ENCODE peak calls at places on chromosomes 12 and 14, in nine cellular contexts. One of them, this sample, is unnamed.

GRCh38 chr14:58216544-58216943 is 16.6 kb downstream of the ACTR10 start:
- DNase-seq in MCF 10A: no peak
- DNase-seq in RCC 7860: peak
- DNase-seq in caudate nucleus: no peak
- DNase-seq in fibroblast of the aortic adventitia: no peak
- DNase-seq in ovary: no peak
- DNase-seq in KG1: no peak
- DNase-seq in GM04504: no peak
- DNase-seq in H9: no peak
- DNase-seq in this sample: no peak

GRCh38 chr12:128660532-128661215 is 163.1 kb downstream of the SLC15A4 start:
- DNase-seq in caudate nucleus: no peak
- DNase-seq in H9: no peak
- DNase-seq in RCC 7860: no peak
- DNase-seq in ovary: no peak
- DNase-seq in GM04504: no peak
- DNase-seq in fibroblast of the aortic adventitia: no peak
- DNase-seq in MCF 10A: no peak
- DNase-seq in KG1: no peak
- DNase-seq in this sample: no peak

GRCh38 chr14:67517083-67517482 is 16.0 kb upstream of the PLEKHH1 start:
- DNase-seq in H9: peak
- DNase-seq in ovary: no peak
- DNase-seq in GM04504: no peak
- DNase-seq in fibroblast of the aortic adventitia: peak
- DNase-seq in caudate nucleus: peak
- DNase-seq in KG1: no peak
- DNase-seq in MCF 10A: no peak
- DNase-seq in RCC 7860: no peak
- DNase-seq in this sample: no peak

GRCh38 chr14:22978487-22978837 is 3.9 kb downstream of the AJUBA start:
- DNase-seq in caudate nucleus: no peak
- DNase-seq in RCC 7860: no peak
- DNase-seq in fibroblast of the aortic adventitia: no peak
- DNase-seq in GM04504: no peak
- DNase-seq in MCF 10A: peak
- DNase-seq in ovary: no peak
- DNase-seq in KG1: no peak
- DNase-seq in H9: no peak
- DNase-seq in this sample: no peak

GRCh38 chr12:98745578-98746391 is 100.7 kb downstream of the APAF1 start:
- DNase-seq in fibroblast of the aortic adventitia: peak
- DNase-seq in caudate nucleus: no peak
- DNase-seq in MCF 10A: no peak
- DNase-seq in ovary: peak
- DNase-seq in KG1: no peak
- DNase-seq in RCC 7860: no peak
- DNase-seq in H9: peak
- DNase-seq in GM04504: no peak
- DNase-seq in this sample: no peak

GRCh38 chr14:31419179-31420012 is 954 bp downstream of the HEATR5A start:
- DNase-seq in MCF 10A: no peak
- DNase-seq in GM04504: no peak
- DNase-seq in KG1: no peak
- DNase-seq in caudate nucleus: no peak
- DNase-seq in fibroblast of the aortic adventitia: peak
- DNase-seq in H9: no peak
- DNase-seq in ovary: no peak
- DNase-seq in RCC 7860: no peak
- DNase-seq in this sample: no peak

GRCh38 chr12:53659011-53659551 is 16.8 kb downstream of the ATP5MC2 start:
- DNase-seq in fibroblast of the aortic adventitia: peak
- DNase-seq in GM04504: no peak
- DNase-seq in ovary: no peak
- DNase-seq in H9: no peak
- DNase-seq in MCF 10A: peak
- DNase-seq in RCC 7860: no peak
- DNase-seq in KG1: no peak
- DNase-seq in caudate nucleus: peak
- DNase-seq in this sample: no peak

GRCh38 chr12:53786411-53786810 is 34.6 kb upstream of the CISTR start:
- DNase-seq in GM04504: no peak
- DNase-seq in MCF 10A: no peak
- DNase-seq in KG1: no peak
- DNase-seq in RCC 7860: no peak
- DNase-seq in ovary: no peak
- DNase-seq in fibroblast of the aortic adventitia: no peak
- DNase-seq in caudate nucleus: no peak
- DNase-seq in H9: no peak
- DNase-seq in this sample: no peak

GRCh38 chr12:113049976-113050742 is 6.4 kb upstream of the DTX1 start:
- DNase-seq in MCF 10A: no peak
- DNase-seq in RCC 7860: peak
- DNase-seq in caudate nucleus: no peak
- DNase-seq in H9: peak
- DNase-seq in GM04504: no peak
- DNase-seq in ovary: no peak
- DNase-seq in KG1: no peak
- DNase-seq in fibroblast of the aortic adventitia: no peak
- DNase-seq in this sample: no peak

GRCh38 chr12:104877107-104877705 is 80.9 kb downstream of the SLC41A2 start:
- DNase-seq in KG1: no peak
- DNase-seq in RCC 7860: no peak
- DNase-seq in MCF 10A: peak
- DNase-seq in H9: no peak
- DNase-seq in caudate nucleus: no peak
- DNase-seq in ovary: peak
- DNase-seq in GM04504: peak
- DNase-seq in fibroblast of the aortic adventitia: peak
- DNase-seq in this sample: no peak

GRCh38 chr12:13570005-13570694 is 373.6 kb downstream of the EMP1 start:
- DNase-seq in MCF 10A: peak
- DNase-seq in RCC 7860: no peak
- DNase-seq in GM04504: no peak
- DNase-seq in H9: no peak
- DNase-seq in fibroblast of the aortic adventitia: no peak
- DNase-seq in KG1: no peak
- DNase-seq in caudate nucleus: no peak
- DNase-seq in ovary: no peak
- DNase-seq in this sample: no peak